ENCODE peak calls at places on chromosomes 7 and 10, in ten cellular contexts. H is fibroblast of lung, D is pons, G is choroid plexus epithelial cell, M is NCI-H1930, Q is RWPE1, F is HS-27A, W is T-cell, K is lung microvascular endothelial cell, S is ACHN. L is an unnamed sample.

GRCh38 chr10:24556746-24557742 is 166.6 kb downstream of the ARHGAP21 start:
- DNase-seq in H (peak), D (peak), G (peak), M (no peak), Q (peak), F (peak), W (no peak), K (peak), S (peak), L (peak)

GRCh38 chr7:74224511-74224832 is 14.7 kb downstream of the LAT2 start:
- DNase-seq in H (no peak), D (no peak), G (no peak), M (no peak), Q (no peak), F (no peak), W (no peak), K (no peak), S (no peak), L (no peak)

GRCh38 chr10:5656737-5657579 is 9.4 kb downstream of the ASB13 start:
- DNase-seq in H (no peak), D (no peak), G (no peak), M (no peak), Q (no peak), F (no peak), W (no peak), K (no peak), S (no peak), L (no peak)

GRCh38 chr10:4650572-4650971 is 175.4 kb upstream of the AKR1E2 start:
- DNase-seq in H (peak), D (no peak), G (peak), M (no peak), Q (no peak), F (no peak), W (no peak), K (peak), S (no peak), L (peak)

GRCh38 chr7:123570390-123571182 is 13.0 kb upstream of the NDUFA5 start:
- DNase-seq in H (peak), D (no peak), G (peak), M (no peak), Q (peak), F (no peak), W (no peak), K (peak), S (no peak), L (no peak)

GRCh38 chr10:69888882-69889584 is 87.3 kb downstream of the COL13A1 start:
- DNase-seq in H (no peak), D (no peak), G (no peak), M (no peak), Q (no peak), F (no peak), W (no peak), K (no peak), S (no peak), L (no peak)

GRCh38 chr10:70296406-70296899 is 12.6 kb upstream of the NPFFR1 start:
- DNase-seq in H (peak), D (no peak), G (peak), M (no peak), Q (peak), F (peak), W (no peak), K (peak), S (peak), L (peak)

GRCh38 chr7:95527776-95528250 is 42.1 kb downstream of the ASB4 start:
- DNase-seq in H (no peak), D (no peak), G (no peak), M (no peak), Q (no peak), F (no peak), W (no peak), K (no peak), S (no peak), L (no peak)

GRCh38 chr7:122885583-122886356 is 490 bp downstream of the CADPS2 start:
- DNase-seq in H (peak), D (no peak), G (peak), M (no peak), Q (peak), F (no peak), W (no peak), K (peak), S (peak), L (peak)

GRCh38 chr10:61943699-61944444 is 42.4 kb downstream of the ARID5B start:
- DNase-seq in H (peak), D (peak), G (peak), M (no peak), Q (peak), F (no peak), W (no peak), K (peak), S (peak), L (peak)

GRCh38 chr7:29485376-29486190 is 78.1 kb upstream of the PRR15 start:
- DNase-seq in H (no peak), D (peak), G (peak), M (no peak), Q (no peak), F (no peak), W (no peak), K (no peak), S (no peak), L (peak)

GRCh38 chr7:141362580-141363435 is 188.4 kb upstream of the AGK start:
- DNase-seq in H (peak), D (no peak), G (peak), M (no peak), Q (peak), F (peak), W (no peak), K (peak), S (peak), L (peak)

GRCh38 chr7:120337308-120337907 is 64.4 kb downstream of the KCND2 start:
- DNase-seq in H (peak), D (no peak), G (peak), M (no peak), Q (peak), F (no peak), W (no peak), K (peak), S (peak), L (peak)

GRCh38 chr10:29322918-29323317 is 34.0 kb downstream of the LYZL1 start:
- DNase-seq in H (no peak), D (no peak), G (no peak), M (no peak), Q (no peak), F (no peak), W (no peak), K (no peak), S (no peak), L (no peak)

GRCh38 chr7:96675548-96675947 is 34.1 kb downstream of the SEM1 start:
- DNase-seq in H (no peak), D (no peak), G (peak), M (no peak), Q (no peak), F (no peak), W (no peak), K (peak), S (no peak), L (no peak)

GRCh38 chr10:132848951-132849545 is 63.1 kb upstream of the NKX6-2 start:
- DNase-seq in H (no peak), D (no peak), G (no peak), M (no peak), Q (no peak), F (no peak), W (no peak), K (no peak), S (no peak), L (no peak)

GRCh38 chr7:96538632-96539031 is 171.0 kb downstream of the SEM1 start:
- DNase-seq in H (no peak), D (no peak), G (no peak), M (no peak), Q (no peak), F (no peak), W (no peak), K (no peak), S (no peak), L (no peak)

GRCh38 chr10:116182426-116182825 is 90.6 kb downstream of the GFRA1 start:
- DNase-seq in H (no peak), D (no peak), G (no peak), M (no peak), Q (no peak), F (no peak), W (no peak), K (no peak), S (no peak), L (no peak)

GRCh38 chr10:77636967-77637473 is 588 bp downstream of the KCNMA1 start:
- DNase-seq in H (no peak), D (no peak), G (no peak), M (no peak), Q (no peak), F (no peak), W (no peak), K (no peak), S (no peak), L (no peak)

GRCh38 chr7:40827217-40828085 is 692.6 kb downstream of the SUGCT start:
- DNase-seq in H (no peak), D (peak), G (peak), M (no peak), Q (peak), F (no peak), W (no peak), K (no peak), S (no peak), L (peak)

GRCh38 chr7:113086431-113086888 is at the start of gene GPR85:
- DNase-seq in H (peak), D (peak), G (peak), M (peak), Q (peak), F (peak), W (no peak), K (peak), S (peak), L (peak)

GRCh38 chr10:125160856-125161569 is 650 bp upstream of the CTBP2 start:
- DNase-seq in H (peak), D (peak), G (peak), M (peak), Q (peak), F (no peak), W (no peak), K (peak), S (peak), L (peak)

GRCh38 chr7:32935558-32935957 is 21.7 kb upstream of the FKBP9 start:
- DNase-seq in H (no peak), D (no peak), G (no peak), M (no peak), Q (no peak), F (no peak), W (no peak), K (no peak), S (no peak), L (no peak)

GRCh38 chr10:122531935-122532334 is 28.6 kb upstream of the DMBT1 start:
- DNase-seq in H (no peak), D (no peak), G (no peak), M (no peak), Q (peak), F (no peak), W (no peak), K (no peak), S (no peak), L (no peak)

GRCh38 chr7:96418600-96418999 is 96.7 kb upstream of the SLC25A13 start:
- DNase-seq in H (no peak), D (no peak), G (no peak), M (no peak), Q (no peak), F (no peak), W (no peak), K (no peak), S (no peak), L (no peak)

GRCh38 chr10:77592946-77593636 is 44.5 kb downstream of the KCNMA1 start:
- DNase-seq in H (peak), D (peak), G (peak), M (no peak), Q (peak), F (peak), W (no peak), K (no peak), S (peak), L (peak)

GRCh38 chr10:43304687-43305333 is 37.9 kb upstream of the RASGEF1A start:
- DNase-seq in H (peak), D (peak), G (peak), M (no peak), Q (no peak), F (no peak), W (peak), K (peak), S (peak), L (peak)

GRCh38 chr7:38630720-38631673 is at the start of gene AMPH:
- DNase-seq in H (peak), D (no peak), G (peak), M (peak), Q (no peak), F (peak), W (no peak), K (peak), S (peak), L (peak)

GRCh38 chr10:128163701-128164100 is 37.5 kb upstream of the MKI67 start:
- DNase-seq in H (no peak), D (no peak), G (no peak), M (no peak), Q (no peak), F (no peak), W (no peak), K (peak), S (no peak), L (no peak)

GRCh38 chr10:15898046-15898445 is 37.7 kb upstream of the MINDY3 start:
- DNase-seq in H (peak), D (no peak), G (peak), M (no peak), Q (no peak), F (no peak), W (no peak), K (peak), S (peak), L (peak)

GRCh38 chr7:29989257-29989995 is at the start of gene SCRN1:
- DNase-seq in H (peak), D (no peak), G (peak), M (no peak), Q (peak), F (no peak), W (peak), K (peak), S (peak), L (no peak)

GRCh38 chr10:96873756-96874467 is 41.8 kb downstream of the LCOR start:
- DNase-seq in H (no peak), D (peak), G (no peak), M (no peak), Q (no peak), F (no peak), W (no peak), K (no peak), S (no peak), L (no peak)

GRCh38 chr10:125038637-125039036 is 96.7 kb downstream of the ZRANB1 start:
- DNase-seq in H (no peak), D (peak), G (no peak), M (no peak), Q (no peak), F (no peak), W (no peak), K (no peak), S (peak), L (no peak)

GRCh38 chr10:62171791-62172190 is 96.9 kb downstream of the RTKN2 start:
- DNase-seq in H (peak), D (no peak), G (no peak), M (no peak), Q (no peak), F (no peak), W (no peak), K (no peak), S (no peak), L (peak)